ENCODE peak calls at places on chromosomes 16 and 17, in five cellular contexts. E is memory B cell, G is amniotic epithelial cell, N is kidney tubule cell, I is caudate nucleus. Z is an unnamed sample.

GRCh38 chr16:60771138-60771537 is 1265.1 kb downstream of the CDH8 start:
- DNase-seq in N (no peak), G (no peak), E (no peak), I (no peak), Z (no peak)

GRCh38 chr16:23575834-23576233 is 18.3 kb downstream of the UBFD1 start:
- DNase-seq in I (no peak), G (no peak), N (no peak), E (no peak), Z (no peak)

GRCh38 chr16:57628008-57628781 is at the start of gene ADGRG1:
- DNase-seq in I (peak), E (no peak), G (peak), N (peak), Z (peak)

GRCh38 chr17:75271233-75271954 is 363 bp upstream of the MIF4GD start:
- DNase-seq in I (no peak), E (peak), N (peak), G (no peak), Z (no peak)

GRCh38 chr17:82720204-82720603 is 3.7 kb downstream of the FN3KRP start:
- DNase-seq in G (no peak), N (no peak), E (no peak), I (no peak), Z (no peak)

GRCh38 chr17:13541032-13541480 is 60.7 kb downstream of the HS3ST3A1 start:
- DNase-seq in I (no peak), E (no peak), G (peak), N (peak), Z (peak)

GRCh38 chr17:75010683-75011406 is 1.6 kb upstream of the MRPL58 start:
- DNase-seq in N (peak), G (peak), I (no peak), E (no peak), Z (peak)

GRCh38 chr17:66715745-66716156 is 119.2 kb upstream of the CACNG5 start:
- DNase-seq in G (peak), E (no peak), N (peak), I (no peak), Z (peak)

GRCh38 chr17:59756236-59756818 is 48.9 kb downstream of the VMP1 start:
- DNase-seq in E (no peak), N (peak), G (peak), I (no peak), Z (peak)

Z was measured in renal cortical epithelial cell.